ENCODE peak calls at places on chromosomes 11 and 22, in nine cellular contexts. T is glutamatergic neuron; K is stromal cell of bone marrow; V is GM13977; W is Ammon's horn; D is Caco-2; Z is cortex of kidney; P is CD8-positive, alpha-beta T cell; E is SW480. N is an unnamed sample.

GRCh38 chr22:42229455-42230149 is 40.9 kb downstream of the TCF20 start:
- DNase-seq in T (no peak), K (peak; percentile 39), V (no peak), W (peak; percentile 18), D (no peak), Z (no peak), P (no peak), E (no peak), N (no peak)

GRCh38 chr11:123518496-123519054 is 88.5 kb downstream of the GRAMD1B start:
- DNase-seq in T (no peak), K (no peak), V (no peak), W (no peak), D (no peak), Z (no peak), P (no peak), E (no peak), N (no peak)

GRCh38 chr11:130849215-130849568 is 67.1 kb downstream of the SNX19 start:
- DNase-seq in T (no peak), K (peak; percentile 93), V (no peak), W (no peak), D (no peak), Z (no peak), P (no peak), E (no peak), N (no peak)

GRCh38 chr11:94790771-94791180 is 22.6 kb downstream of the AMOTL1 start:
- DNase-seq in T (no peak), K (no peak), V (no peak), W (no peak), D (no peak), Z (no peak), P (no peak), E (peak; percentile 62), N (no peak)

GRCh38 chr22:40001800-40002577 is 7.2 kb downstream of the FAM83F start:
- DNase-seq in T (no peak), K (no peak), V (no peak), W (no peak), D (no peak), Z (no peak), P (no peak), E (peak; percentile 34), N (no peak)

GRCh38 chr11:7381937-7382336 is 103.4 kb upstream of the OLFML1 start:
- DNase-seq in T (no peak), K (no peak), V (no peak), W (no peak), D (no peak), Z (no peak), P (no peak), E (no peak), N (no peak)

GRCh38 chr22:25360891-25361645 is 141.6 kb downstream of the CRYBB2 start:
- DNase-seq in T (peak; percentile 11), K (no peak), V (no peak), W (no peak), D (no peak), Z (no peak), P (no peak), E (no peak), N (peak; percentile 39)

GRCh38 chr22:30968015-30968923 is at the start of gene MORC2:
- DNase-seq in T (peak; percentile 77), K (peak; percentile 33), V (no peak), W (no peak), D (peak; percentile 83), Z (no peak), P (no peak), E (no peak), N (no peak)

GRCh38 chr11:124899376-124900145 is 1.9 kb upstream of the ROBO4 start:
- DNase-seq in T (no peak), K (no peak), V (no peak), W (no peak), D (no peak), Z (no peak), P (no peak), E (no peak), N (no peak)

GRCh38 chr11:112343368-112344039 is 82.8 kb upstream of the PLET1 start:
- DNase-seq in T (no peak), K (no peak), V (no peak), W (no peak), D (no peak), Z (no peak), P (no peak), E (no peak), N (no peak)

GRCh38 chr11:78300108-78300507 is 111.4 kb downstream of the USP35 start:
- DNase-seq in T (no peak), K (no peak), V (no peak), W (no peak), D (no peak), Z (no peak), P (no peak), E (no peak), N (no peak)

GRCh38 chr22:28674121-28674563 is 5.5 kb downstream of the TTC28 start:
- DNase-seq in T (no peak), K (no peak), V (peak; percentile 61), W (no peak), D (no peak), Z (no peak), P (no peak), E (peak; percentile 56), N (no peak)

GRCh38 chr22:37676691-37677627 is 1.5 kb downstream of the LGALS1 start:
- DNase-seq in T (peak; percentile 75), K (peak; percentile 92), V (peak; percentile 89), W (peak; percentile 49), D (peak; percentile 84), Z (no peak), P (peak; percentile 89), E (peak; percentile 90), N (peak; percentile 95)

GRCh38 chr11:125402436-125402835 is 93.6 kb downstream of the FEZ1 start:
- DNase-seq in T (no peak), K (peak; percentile 44), V (no peak), W (no peak), D (no peak), Z (no peak), P (no peak), E (peak; percentile 22), N (no peak)

GRCh38 chr22:45072322-45072903 is 62.6 kb upstream of the PHF21B start:
- DNase-seq in T (peak; percentile 31), K (peak; percentile 76), V (no peak), W (no peak), D (peak; percentile 50), Z (no peak), P (no peak), E (peak; percentile 83), N (no peak)

GRCh38 chr22:44180706-44181032 is at the start of gene PARVG:
- DNase-seq in T (no peak), K (no peak), V (peak; percentile 85), W (peak; percentile 25), D (no peak), Z (no peak), P (peak; percentile 13), E (no peak), N (no peak)

GRCh38 chr11:124583827-124584226 is 14.0 kb downstream of the OR8A1 start:
- DNase-seq in T (no peak), K (no peak), V (no peak), W (no peak), D (no peak), Z (no peak), P (no peak), E (no peak), N (no peak)

GRCh38 chr22:17264321-17265052 is 45.3 kb upstream of the ADA2 start:
- DNase-seq in T (peak; percentile 74), K (no peak), V (no peak), W (peak; percentile 60), D (no peak), Z (no peak), P (no peak), E (no peak), N (no peak)

GRCh38 chr11:104836711-104837110 is 61.5 kb downstream of the CASP12 start:
- DNase-seq in T (no peak), K (no peak), V (no peak), W (peak; percentile 55), D (no peak), Z (no peak), P (no peak), E (no peak), N (no peak)

GRCh38 chr22:48779211-48779643 is 1048.4 kb downstream of the BRD1 start:
- DNase-seq in T (no peak), K (no peak), V (no peak), W (no peak), D (no peak), Z (no peak), P (no peak), E (no peak), N (peak; percentile 70)

GRCh38 chr22:47206819-47207218 is 444.4 kb downstream of the TBC1D22A start:
- DNase-seq in T (no peak), K (no peak), V (no peak), W (no peak), D (no peak), Z (no peak), P (no peak), E (peak; percentile 49), N (peak; percentile 20)

GRCh38 chr22:32636884-32637283 is 162.3 kb downstream of the FBXO7 start:
- DNase-seq in T (no peak), K (no peak), V (no peak), W (no peak), D (no peak), Z (no peak), P (no peak), E (peak; percentile 20), N (no peak)

GRCh38 chr11:15976433-15977045 is 379.8 kb downstream of the SOX6 start:
- DNase-seq in T (no peak), K (peak; percentile 49), V (no peak), W (no peak), D (no peak), Z (no peak), P (no peak), E (no peak), N (no peak)

GRCh38 chr11:61361237-61361636 is 445 bp downstream of the CYB561A3 start:
- DNase-seq in T (no peak), K (no peak), V (no peak), W (no peak), D (no peak), Z (no peak), P (no peak), E (no peak), N (no peak)

GRCh38 chr11:2704356-2704755 is 4.6 kb upstream of the KCNQ1OT1 start:
- DNase-seq in T (peak; percentile 4), K (no peak), V (no peak), W (no peak), D (no peak), Z (no peak), P (no peak), E (no peak), N (peak; percentile 35)

GRCh38 chr11:11966826-11967668 is 41.4 kb downstream of the DKK3 start:
- DNase-seq in T (peak; percentile 88), K (no peak), V (peak; percentile 83), W (peak; percentile 83), D (peak; percentile 83), Z (no peak), P (peak; percentile 48), E (peak; percentile 67), N (no peak)

GRCh38 chr11:124977006-124977405 is 23.0 kb downstream of the CCDC15 start:
- DNase-seq in T (no peak), K (no peak), V (no peak), W (no peak), D (no peak), Z (no peak), P (no peak), E (no peak), N (no peak)

GRCh38 chr11:69545976-69546617 is 64.6 kb downstream of the LINC01488 start:
- DNase-seq in T (no peak), K (no peak), V (no peak), W (no peak), D (no peak), Z (no peak), P (no peak), E (no peak), N (peak; percentile 63)

GRCh38 chr11:134581121-134581626 is 169.1 kb upstream of the B3GAT1 start:
- DNase-seq in T (no peak), K (no peak), V (no peak), W (no peak), D (no peak), Z (no peak), P (no peak), E (no peak), N (peak; percentile 63)

GRCh38 chr22:48893288-48894063 is 934.2 kb downstream of the BRD1 start:
- DNase-seq in T (no peak), K (no peak), V (no peak), W (no peak), D (no peak), Z (no peak), P (no peak), E (no peak), N (no peak)

GRCh38 chr22:26417406-26417805 is 11.7 kb upstream of the ASPHD2 start:
- DNase-seq in T (no peak), K (no peak), V (no peak), W (no peak), D (no peak), Z (no peak), P (no peak), E (peak; percentile 23), N (no peak)

N was measured in cardiac septum.